ENCODE peak calls at places on chromosome 14, in eight cellular contexts. H is COR-L47; A is Calu3; F is CD8-positive, alpha-beta T cell; O is CD4-positive, CD25-positive, alpha-beta regulatory T cell; N is MG63; R is BJ; T is T-helper 1 cell. Z is an unnamed sample.

GRCh38 chr14:60691383-60692113 is 32.6 kb downstream of the SIX4 start:
- DNase-seq in H (no peak), A (no peak), F (no peak), O (no peak), N (no peak), R (no peak), T (no peak), Z (no peak)

GRCh38 chr14:91373591-91374245 is 43.9 kb downstream of the CCDC88C start:
- DNase-seq in H (no peak), A (no peak), F (no peak), O (peak; percentile 88), N (no peak), R (no peak), T (no peak), Z (peak; percentile 54)

GRCh38 chr14:104395941-104396681 is 183.5 kb upstream of the C14orf180 start:
- DNase-seq in H (no peak), A (no peak), F (no peak), O (no peak), N (no peak), R (no peak), T (no peak), Z (no peak)

GRCh38 chr14:85439696-85440328 is 90.1 kb upstream of the FLRT2 start:
- DNase-seq in H (no peak), A (no peak), F (no peak), O (no peak), N (peak; percentile 37), R (no peak), T (no peak), Z (no peak)

GRCh38 chr14:97723834-97724770 is 926.9 kb downstream of the VRK1 start:
- DNase-seq in H (no peak), A (no peak), F (peak; percentile 79), O (peak; percentile 86), N (no peak), R (no peak), T (no peak), Z (no peak)

GRCh38 chr14:81382517-81383225 is 17.5 kb downstream of the STON2 start:
- DNase-seq in H (no peak), A (no peak), F (no peak), O (no peak), N (no peak), R (no peak), T (no peak), Z (no peak)

GRCh38 chr14:31401369-31401932 is 18.9 kb downstream of the HEATR5A start:
- DNase-seq in H (no peak), A (no peak), F (no peak), O (no peak), N (no peak), R (no peak), T (no peak), Z (no peak)

GRCh38 chr14:104282332-104283196 is 144.2 kb downstream of the KIF26A start:
- DNase-seq in H (no peak), A (no peak), F (no peak), O (no peak), N (no peak), R (no peak), T (peak; percentile 7), Z (no peak)

GRCh38 chr14:92538412-92539017 is 24.9 kb downstream of the RIN3 start:
- DNase-seq in H (no peak), A (no peak), F (no peak), O (peak; percentile 68), N (no peak), R (no peak), T (no peak), Z (no peak)

GRCh38 chr14:35963209-35963608 is 137.1 kb downstream of the BRMS1L start:
- DNase-seq in H (no peak), A (peak; percentile 16), F (no peak), O (peak; percentile 26), N (no peak), R (no peak), T (no peak), Z (no peak)

GRCh38 chr14:80356413-80356812 is 145.1 kb upstream of the DIO2 start:
- DNase-seq in H (peak; percentile 21), A (peak; percentile 5), F (no peak), O (no peak), N (no peak), R (no peak), T (no peak), Z (no peak)